ENCODE peak calls at places on chromosomes 5 and 9, in four cellular contexts. One of them, this sample, is unnamed.

GRCh38 chr9:96015876-96016686 is 140.6 kb downstream of the ERCC6L2 start:
- DNase-seq in right atrium auricular region: no peak
- DNase-seq in CD8-positive, alpha-beta T cell: peak; percentile 42
- DNase-seq in Panc1: no peak
- DNase-seq in this sample: no peak

GRCh38 chr5:30765227-30765626 is 428.3 kb upstream of the CDH6 start:
- DNase-seq in Panc1: no peak
- DNase-seq in right atrium auricular region: no peak
- DNase-seq in CD8-positive, alpha-beta T cell: no peak
- DNase-seq in this sample: no peak

GRCh38 chr9:124683043-124683442 is 88.1 kb downstream of the NR6A1 start:
- DNase-seq in CD8-positive, alpha-beta T cell: no peak
- DNase-seq in right atrium auricular region: no peak
- DNase-seq in Panc1: no peak
- DNase-seq in this sample: no peak

GRCh38 chr5:72465068-72465467 is 42.1 kb downstream of the ZNF366 start:
- DNase-seq in Panc1: no peak
- DNase-seq in right atrium auricular region: no peak
- DNase-seq in CD8-positive, alpha-beta T cell: no peak
- DNase-seq in this sample: no peak

GRCh38 chr5:148913985-148914421 is 87.6 kb downstream of the ADRB2 start:
- DNase-seq in Panc1: no peak
- DNase-seq in CD8-positive, alpha-beta T cell: no peak
- DNase-seq in right atrium auricular region: no peak
- DNase-seq in this sample: no peak

GRCh38 chr9:116088396-116088795 is 65.2 kb upstream of the PAPPA start:
- DNase-seq in Panc1: no peak
- DNase-seq in right atrium auricular region: no peak
- DNase-seq in CD8-positive, alpha-beta T cell: no peak
- DNase-seq in this sample: no peak

GRCh38 chr9:3508078-3508431 is 17.7 kb downstream of the RFX3 start:
- DNase-seq in right atrium auricular region: no peak
- DNase-seq in Panc1: no peak
- DNase-seq in CD8-positive, alpha-beta T cell: no peak
- DNase-seq in this sample: no peak

GRCh38 chr9:136671646-136672430 is 9.1 kb downstream of the EGFL7 start:
- DNase-seq in Panc1: no peak
- DNase-seq in right atrium auricular region: no peak
- DNase-seq in CD8-positive, alpha-beta T cell: peak; percentile 46
- DNase-seq in this sample: no peak

GRCh38 chr9:109031241-109031640 is 17.9 kb upstream of the CTNNAL1 start:
- DNase-seq in CD8-positive, alpha-beta T cell: no peak
- DNase-seq in Panc1: no peak
- DNase-seq in right atrium auricular region: no peak
- DNase-seq in this sample: no peak

GRCh38 chr9:122498883-122499288 is 11.7 kb upstream of the OR1J2 start:
- DNase-seq in Panc1: peak; percentile 27
- DNase-seq in right atrium auricular region: no peak
- DNase-seq in CD8-positive, alpha-beta T cell: no peak
- DNase-seq in this sample: no peak

GRCh38 chr9:1173211-1173610 is 123.1 kb downstream of the DMRT2 start:
- DNase-seq in CD8-positive, alpha-beta T cell: no peak
- DNase-seq in Panc1: no peak
- DNase-seq in right atrium auricular region: no peak
- DNase-seq in this sample: no peak

GRCh38 chr9:18385676-18386075 is 88.3 kb upstream of the ADAMTSL1 start:
- DNase-seq in right atrium auricular region: no peak
- DNase-seq in CD8-positive, alpha-beta T cell: no peak
- DNase-seq in Panc1: no peak
- DNase-seq in this sample: no peak

GRCh38 chr9:131627846-131628820 is 82.8 kb downstream of the PRRT1B start:
- DNase-seq in Panc1: no peak
- DNase-seq in right atrium auricular region: peak; percentile 68
- DNase-seq in CD8-positive, alpha-beta T cell: peak; percentile 87
- DNase-seq in this sample: peak; percentile 55

GRCh38 chr9:31612336-31613030 is 772.0 kb upstream of the ACO1 start:
- DNase-seq in CD8-positive, alpha-beta T cell: no peak
- DNase-seq in right atrium auricular region: no peak
- DNase-seq in Panc1: no peak
- DNase-seq in this sample: no peak

GRCh38 chr5:155898284-155898683 is 428.7 kb upstream of the SGCD start:
- DNase-seq in right atrium auricular region: no peak
- DNase-seq in Panc1: no peak
- DNase-seq in CD8-positive, alpha-beta T cell: no peak
- DNase-seq in this sample: no peak

GRCh38 chr9:136942112-136942880 is 2.2 kb downstream of the FBXW5 start:
- DNase-seq in CD8-positive, alpha-beta T cell: no peak
- DNase-seq in Panc1: no peak
- DNase-seq in right atrium auricular region: no peak
- DNase-seq in this sample: peak; percentile 72

GRCh38 chr9:37239224-37239859 is 119.0 kb downstream of the ZCCHC7 start:
- DNase-seq in Panc1: no peak
- DNase-seq in right atrium auricular region: no peak
- DNase-seq in CD8-positive, alpha-beta T cell: no peak
- DNase-seq in this sample: no peak

GRCh38 chr5:39209924-39210323 is 9.4 kb downstream of the FYB1 start:
- DNase-seq in right atrium auricular region: no peak
- DNase-seq in Panc1: no peak
- DNase-seq in CD8-positive, alpha-beta T cell: peak; percentile 88
- DNase-seq in this sample: no peak

GRCh38 chr5:136424835-136425694 is 59.7 kb upstream of the TRPC7 start:
- DNase-seq in right atrium auricular region: peak; percentile 62
- DNase-seq in CD8-positive, alpha-beta T cell: peak; percentile 27
- DNase-seq in Panc1: peak; percentile 25
- DNase-seq in this sample: no peak

GRCh38 chr9:127035948-127036347 is 86.5 kb downstream of the ANGPTL2 start:
- DNase-seq in CD8-positive, alpha-beta T cell: no peak
- DNase-seq in Panc1: no peak
- DNase-seq in right atrium auricular region: peak; percentile 86
- DNase-seq in this sample: no peak

GRCh38 chr9:124040935-124041816 is 29.6 kb downstream of the LHX2 start:
- DNase-seq in CD8-positive, alpha-beta T cell: no peak
- DNase-seq in Panc1: peak; percentile 17
- DNase-seq in right atrium auricular region: no peak
- DNase-seq in this sample: no peak

GRCh38 chr5:1453613-1454012 is 8.4 kb upstream of the SLC6A3 start:
- DNase-seq in right atrium auricular region: no peak
- DNase-seq in Panc1: no peak
- DNase-seq in CD8-positive, alpha-beta T cell: no peak
- DNase-seq in this sample: no peak
- H3K4me3 ChIP-seq in right atrium auricular region: no peak overlapping the region
- H3K4me3 ChIP-seq in Panc1: no peak overlapping the region
- H3K4me3 ChIP-seq in CD8-positive, alpha-beta T cell: no peak overlapping the region
- H3K4me3 ChIP-seq in this sample: no peak overlapping the region

GRCh38 chr5:128413356-128413755 is 124.7 kb downstream of the FBN2 start:
- DNase-seq in Panc1: no peak
- DNase-seq in right atrium auricular region: no peak
- DNase-seq in CD8-positive, alpha-beta T cell: no peak
- DNase-seq in this sample: no peak

GRCh38 chr5:128409401-128409800 is 128.6 kb downstream of the FBN2 start:
- DNase-seq in CD8-positive, alpha-beta T cell: no peak
- DNase-seq in right atrium auricular region: no peak
- DNase-seq in Panc1: no peak
- DNase-seq in this sample: no peak

GRCh38 chr5:128408622-128409021 is 129.4 kb downstream of the FBN2 start:
- DNase-seq in right atrium auricular region: no peak
- DNase-seq in Panc1: no peak
- DNase-seq in CD8-positive, alpha-beta T cell: no peak
- DNase-seq in this sample: no peak

GRCh38 chr5:128414469-128414868 is 123.6 kb downstream of the FBN2 start:
- DNase-seq in Panc1: no peak
- DNase-seq in right atrium auricular region: no peak
- DNase-seq in CD8-positive, alpha-beta T cell: no peak
- DNase-seq in this sample: no peak

DNA sequence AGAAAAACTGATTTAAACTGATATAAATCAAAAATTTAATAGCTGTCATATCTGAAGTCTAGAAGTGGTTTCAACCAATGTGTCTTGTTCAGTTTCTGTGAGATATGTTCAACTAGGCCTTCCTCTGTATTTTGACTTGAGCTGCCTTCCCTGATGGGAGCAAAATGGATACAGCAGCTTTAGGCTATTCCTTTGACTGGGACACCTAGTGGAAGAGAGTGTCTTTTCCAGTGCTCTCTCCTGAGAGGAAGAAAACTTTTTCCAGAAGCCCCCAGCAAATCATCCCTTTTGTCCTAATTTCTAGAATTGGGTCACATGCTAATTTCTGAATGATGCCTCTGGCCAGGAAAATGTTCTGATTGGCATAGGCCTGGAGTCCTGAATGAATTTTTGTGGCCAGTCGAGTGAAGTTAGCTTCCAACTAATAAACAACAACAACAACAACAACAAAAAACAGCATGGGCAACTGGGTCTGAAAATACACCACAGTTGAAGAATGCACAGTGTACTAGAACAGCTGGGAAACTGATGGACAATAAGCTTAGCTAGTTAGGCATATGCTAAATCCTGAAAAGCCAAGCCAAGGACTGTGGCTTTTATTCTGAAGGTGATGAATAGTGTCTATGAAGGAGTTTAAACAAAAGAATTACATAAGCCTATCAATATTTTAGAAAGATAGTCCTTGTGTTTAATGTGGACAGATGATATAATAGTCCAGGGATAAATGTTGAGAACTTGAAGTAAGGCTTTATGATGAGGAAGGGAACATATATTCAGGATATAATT is 125.7 kb downstream of the FBN2 start:
- DNase-seq in CD8-positive, alpha-beta T cell: no peak
- DNase-seq in right atrium auricular region: no peak
- DNase-seq in Panc1: no peak
- DNase-seq in this sample: no peak
- TF ChIP-seq CTCF in CD8-positive, alpha-beta T cell: no peak
- TF ChIP-seq CTCF in right atrium auricular region: no peak
- TF ChIP-seq CTCF in Panc1: no peak
- TF ChIP-seq CTCF in this sample: no peak

GRCh38 chr5:43556857-43557593 is at the start of gene PAIP1:
- DNase-seq in CD8-positive, alpha-beta T cell: peak; percentile 83
- DNase-seq in Panc1: no peak
- DNase-seq in right atrium auricular region: peak; percentile 70
- DNase-seq in this sample: peak; percentile 87
- H3K4me3 ChIP-seq in CD8-positive, alpha-beta T cell: peak within 1 kb of the TSS; percentile 73
- H3K4me3 ChIP-seq in Panc1: peak within 1 kb of the TSS; percentile 99
- H3K4me3 ChIP-seq in right atrium auricular region: peak within 1 kb of the TSS; percentile 89
- H3K4me3 ChIP-seq in this sample: peak within 1 kb of the TSS; percentile 94

DNA sequence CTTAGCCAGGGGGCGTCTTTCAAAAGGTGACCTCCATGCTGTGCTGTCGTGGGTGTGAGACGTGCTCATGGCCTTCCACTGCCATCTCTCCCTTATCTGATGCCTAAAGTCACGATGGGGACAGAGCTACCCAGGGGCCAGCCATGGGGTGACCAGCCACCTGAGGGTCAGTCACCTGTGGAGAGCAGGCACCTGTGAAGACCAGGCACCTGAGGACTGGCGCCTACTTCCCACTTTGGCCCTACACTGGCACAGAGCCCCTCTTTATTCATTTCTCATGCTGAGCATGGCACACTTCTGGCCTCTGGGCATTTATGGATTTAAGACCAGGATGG is 6.4 kb upstream of the EXOC3 start:
- DNase-seq in Panc1: no peak
- DNase-seq in CD8-positive, alpha-beta T cell: no peak
- DNase-seq in right atrium auricular region: no peak
- DNase-seq in this sample: no peak
- TF ChIP-seq CTCF in Panc1: no peak
- TF ChIP-seq CTCF in CD8-positive, alpha-beta T cell: no peak
- TF ChIP-seq CTCF in right atrium auricular region: no peak
- TF ChIP-seq CTCF in this sample: no peak

GRCh38 chr5:43515678-43516048 is 715 bp upstream of the C5orf34 start:
- DNase-seq in right atrium auricular region: no peak
- DNase-seq in CD8-positive, alpha-beta T cell: no peak
- DNase-seq in Panc1: no peak
- DNase-seq in this sample: no peak
- H3K4me3 ChIP-seq in right atrium auricular region: peak overlapping the region; percentile 45
- H3K4me3 ChIP-seq in CD8-positive, alpha-beta T cell: peak overlapping the region; percentile 77
- H3K4me3 ChIP-seq in Panc1: peak overlapping the region; percentile 97
- H3K4me3 ChIP-seq in this sample: peak overlapping the region; percentile 70

GRCh38 chr5:86465052-86465838 is 152.5 kb upstream of the COX7C start:
- DNase-seq in CD8-positive, alpha-beta T cell: no peak
- DNase-seq in Panc1: no peak
- DNase-seq in right atrium auricular region: no peak
- DNase-seq in this sample: no peak

GRCh38 chr5:86460519-86460918 is 157.2 kb upstream of the COX7C start:
- DNase-seq in CD8-positive, alpha-beta T cell: no peak
- DNase-seq in Panc1: no peak
- DNase-seq in right atrium auricular region: no peak
- DNase-seq in this sample: no peak

GRCh38 chr5:86461169-86461956 is 156.4 kb upstream of the COX7C start:
- DNase-seq in Panc1: no peak
- DNase-seq in CD8-positive, alpha-beta T cell: no peak
- DNase-seq in right atrium auricular region: no peak
- DNase-seq in this sample: no peak

DNA sequence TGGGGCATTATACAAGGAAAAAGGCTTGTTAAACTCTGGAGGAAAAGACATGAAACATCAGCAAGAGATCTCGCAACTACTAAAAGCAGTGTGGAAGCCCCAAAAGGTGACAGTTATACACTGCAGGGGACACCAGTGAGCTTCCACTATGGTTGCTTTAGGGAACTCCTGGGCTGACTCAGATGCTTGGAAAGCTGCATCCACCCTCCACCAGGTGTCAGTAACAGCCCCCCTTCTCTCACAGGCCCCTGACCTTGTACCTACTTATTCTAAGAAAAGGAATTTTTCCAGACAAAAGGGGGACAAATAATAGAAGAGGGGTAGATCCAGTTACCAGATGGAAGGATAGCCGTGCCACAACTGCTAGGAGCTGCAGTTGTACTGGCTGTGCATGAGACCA is 154.4 kb upstream of the COX7C start:
- DNase-seq in right atrium auricular region: no peak
- DNase-seq in CD8-positive, alpha-beta T cell: no peak
- DNase-seq in Panc1: no peak
- DNase-seq in this sample: no peak
- TF ChIP-seq CTCF in right atrium auricular region: no peak
- TF ChIP-seq CTCF in CD8-positive, alpha-beta T cell: no peak
- TF ChIP-seq CTCF in Panc1: no peak
- TF ChIP-seq CTCF in this sample: no peak

DNA sequence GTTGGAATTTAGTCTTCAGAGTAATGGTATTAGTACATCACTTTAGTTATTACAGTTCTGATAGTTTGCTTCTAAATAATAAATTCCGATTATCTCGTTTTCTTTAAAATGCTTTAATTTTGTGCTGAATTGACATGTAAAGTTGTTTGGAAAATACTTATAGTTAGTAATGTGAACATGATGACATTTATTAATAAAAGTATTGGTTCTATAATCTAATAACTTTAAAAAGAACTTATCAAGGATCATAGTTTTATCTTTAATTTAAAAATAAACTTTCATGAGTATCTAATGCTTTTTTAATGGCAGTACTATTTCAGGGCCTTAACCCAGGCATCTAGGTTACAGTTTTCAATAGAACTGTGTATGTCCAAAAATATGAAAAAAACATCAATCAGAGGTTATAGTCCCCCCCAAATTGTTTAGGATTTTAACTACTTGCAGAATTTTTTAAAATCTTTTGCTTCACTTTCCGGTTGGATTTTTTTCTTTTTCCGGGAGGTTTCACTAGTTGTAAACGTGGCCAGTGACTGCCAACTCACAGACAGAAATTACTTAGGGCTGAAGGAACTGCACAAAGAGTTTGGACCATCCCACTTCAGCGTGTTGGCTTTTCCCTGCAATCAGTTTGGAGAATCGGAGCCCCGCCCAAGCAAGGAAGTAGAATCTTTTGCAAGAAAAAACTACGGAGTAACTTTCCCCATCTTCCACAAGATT is 680 bp downstream of the GPX8 start:
- DNase-seq in right atrium auricular region: peak; percentile 75
- DNase-seq in CD8-positive, alpha-beta T cell: no peak
- DNase-seq in Panc1: no peak
- DNase-seq in this sample: peak; percentile 79
- H3K4me3 ChIP-seq in right atrium auricular region: peak overlapping the region; percentile 41
- H3K4me3 ChIP-seq in CD8-positive, alpha-beta T cell: no peak overlapping the region
- H3K4me3 ChIP-seq in Panc1: peak overlapping the region; percentile 70
- H3K4me3 ChIP-seq in this sample: peak overlapping the region; percentile 65